ENCODE peak calls at places on chromosomes 6 and 20, in four cellular contexts. O is upper lobe of left lung, Z is K562, G is Panc1. F is an unnamed sample. For H3K9me3, the result is how much of the 10 kb centered on the place peaks cover.

GRCh38 chr6:19180348-19181073 is 656.7 kb upstream of the ID4 start:
- ATAC-seq in O (peak), G (peak), Z (no peak), F (peak)

GRCh38 chr6:160267102-160267501 is 8.5 kb upstream of the SLC22A2 start:
- ATAC-seq in Z (peak), O (no peak), G (no peak), F (no peak)

GRCh38 chr6:155154158-155154830 is 109.5 kb upstream of the CLDN20 start:
- ATAC-seq in Z (peak), O (peak), G (no peak), F (peak)

GRCh38 chr6:156026543-156027268 is 571.1 kb upstream of the NOX3 start:
- ATAC-seq in O (peak), Z (no peak), G (no peak), F (peak)

GRCh38 chr6:147837540-147837939 is 329.1 kb downstream of the SAMD5 start:
- ATAC-seq in G (no peak), O (no peak), Z (no peak), F (no peak)

GRCh38 chr6:14353263-14353662 is 235.7 kb downstream of the CD83 start:
- ATAC-seq in G (no peak), Z (no peak), O (no peak), F (no peak)

GRCh38 chr20:63035284-63036185 is 28.8 kb upstream of the BHLHE23 start:
- ATAC-seq in Z (no peak), G (no peak), O (peak), F (no peak)

GRCh38 chr6:11333292-11333849 is 100.9 kb upstream of the NEDD9 start:
- ATAC-seq in G (no peak), O (no peak), Z (no peak), F (no peak)

GRCh38 chr6:7640607-7641577 is 50.9 kb downstream of the SNRNP48 start:
- ATAC-seq in G (peak), O (no peak), Z (peak), F (no peak)

GRCh38 chr6:154996841-154997311 is 1.8 kb downstream of the TIAM2 start:
- ATAC-seq in O (no peak), G (no peak), Z (no peak), F (no peak)

GRCh38 chr6:64280569-64280968 is 645.0 kb downstream of the PHF3 start:
- ATAC-seq in G (no peak), Z (no peak), O (no peak), F (no peak)

GRCh38 chr6:88455317-88455716 is 289.2 kb upstream of the CNR1 start:
- ATAC-seq in O (no peak), Z (no peak), G (no peak), F (no peak)

GRCh38 chr20:38343798-38344701 is 2.2 kb upstream of the LBP start:
- ATAC-seq in O (no peak), G (no peak), Z (no peak), F (no peak)

GRCh38 chr6:118725944-118726343 is 74.6 kb upstream of the CEP85L start:
- ATAC-seq in G (no peak), Z (peak), O (no peak), F (no peak)

GRCh38 chr6:46381579-46381978 is 109.7 kb downstream of the RCAN2 start:
- ATAC-seq in G (no peak), O (no peak), Z (no peak), F (no peak)

GRCh38 chr20:29297411-29298270 is 1959.8 kb upstream of the DEFB115 start:
- ATAC-seq in O (peak), Z (no peak), G (no peak), F (peak)
- H3K9me3 ChIP-seq in O (under half), Z (under half), G (under half), F (under half)

GRCh38 chr6:149433901-149434300 is 33.8 kb downstream of the SUMO4 start:
- ATAC-seq in O (no peak), Z (no peak), G (no peak), F (peak)

GRCh38 chr6:149433405-149433804 is 33.3 kb downstream of the SUMO4 start:
- ATAC-seq in G (no peak), Z (no peak), O (no peak), F (no peak)

GRCh38 chr6:149429427-149430360 is 29.6 kb downstream of the SUMO4 start:
- ATAC-seq in Z (peak), G (no peak), O (no peak), F (no peak)

GRCh38 chr6:149428606-149429005 is 28.5 kb downstream of the SUMO4 start:
- ATAC-seq in G (no peak), O (no peak), Z (no peak), F (no peak)

GRCh38 chr6:149431905-149432775 is 32.1 kb downstream of the SUMO4 start:
- ATAC-seq in O (peak), G (peak), Z (peak), F (peak)
- TF ChIP-seq POLR2AphosphoS5 in O (no peak), G (no peak), Z (no peak), F (no peak)

DNA sequence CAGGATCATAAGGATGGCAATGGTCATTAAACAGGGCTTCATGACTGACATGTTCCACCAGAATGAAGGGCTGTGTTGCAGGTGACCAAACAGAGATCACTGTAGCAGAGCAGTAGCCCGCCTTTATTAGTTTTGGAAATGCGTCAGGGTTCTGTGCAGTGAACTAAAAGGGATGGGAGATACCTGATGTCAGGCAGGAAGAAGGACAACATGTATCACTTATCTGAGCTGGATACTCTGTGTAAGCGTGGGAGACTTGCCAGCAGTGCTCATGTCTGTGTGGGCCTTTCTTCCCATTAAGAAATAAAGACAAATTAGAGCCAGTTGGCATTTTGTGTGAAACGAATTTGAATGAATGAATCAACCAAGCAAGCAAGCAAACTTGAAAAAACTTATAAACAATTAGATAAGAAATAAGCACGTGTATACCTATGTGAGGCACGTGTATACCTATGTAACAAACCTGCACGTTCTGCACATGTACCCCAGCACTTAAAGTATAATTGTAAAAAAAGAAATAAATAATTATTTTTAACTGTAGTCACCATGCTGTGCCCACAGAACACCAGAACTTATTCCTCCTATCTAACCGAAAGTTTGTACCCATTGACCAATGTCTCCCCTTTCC is at the start of gene DEFB116:
- ATAC-seq in G (no peak), O (no peak), Z (no peak), F (no peak)
- H3K9me3 ChIP-seq in G (under half), O (under half), Z (under half), F (under half)

GRCh38 chr6:116011096-116011401 is 49.6 kb downstream of the FRK start:
- ATAC-seq in Z (no peak), O (no peak), G (peak), F (no peak)

GRCh38 chr6:116011520-116011919 is 49.2 kb downstream of the FRK start:
- ATAC-seq in G (peak), O (no peak), Z (no peak), F (no peak)

GRCh38 chr6:116010400-116011095 is 50.1 kb downstream of the FRK start:
- ATAC-seq in Z (peak), O (peak), G (peak), F (peak)

GRCh38 chr6:116005508-116005855 is 55.2 kb downstream of the FRK start:
- ATAC-seq in Z (no peak), O (no peak), G (no peak), F (no peak)

DNA sequence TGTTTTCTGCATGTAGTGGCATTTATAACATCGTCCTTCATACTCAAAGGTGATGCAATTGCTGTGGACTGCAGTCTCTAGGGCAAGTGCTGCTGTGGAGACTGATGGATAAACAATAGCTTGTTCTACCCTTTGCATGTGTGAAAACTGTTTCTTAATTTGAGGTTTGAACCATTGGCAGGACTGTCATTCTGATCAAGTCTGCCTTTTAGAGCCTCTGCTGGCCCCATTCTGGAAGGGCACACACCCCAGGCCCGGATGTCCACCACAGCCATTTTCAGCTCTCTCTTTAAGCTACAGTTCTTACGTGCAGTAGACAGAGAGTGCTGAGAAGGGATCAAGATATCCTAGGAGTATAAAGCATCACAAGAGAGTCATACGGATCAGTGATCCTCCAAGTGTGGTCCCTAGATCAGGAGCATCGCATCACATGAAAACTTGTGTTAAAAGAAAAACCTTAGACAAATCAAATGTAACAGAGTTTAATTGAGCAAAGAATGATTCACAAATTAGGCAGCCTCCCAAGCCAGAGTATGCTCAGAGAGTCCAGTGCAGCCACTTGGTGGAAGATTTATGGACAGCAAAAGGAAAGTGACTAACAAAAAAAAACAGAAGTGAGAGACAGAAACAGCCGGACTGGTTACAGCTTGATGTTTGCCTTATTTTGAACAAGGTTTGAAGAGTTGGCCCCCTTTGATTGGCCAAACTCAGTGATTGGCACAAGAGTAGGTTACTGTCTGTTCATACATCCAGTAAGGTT is 52.0 kb downstream of the FRK start:
- ATAC-seq in O (peak), G (peak), Z (peak), F (peak)
- TF ChIP-seq POLR2AphosphoS5 in O (no peak), G (no peak), Z (no peak), F (no peak)

GRCh38 chr20:54922096-54922495 is 446.7 kb downstream of the DOK5 start:
- ATAC-seq in G (no peak), Z (no peak), O (no peak), F (no peak)
- H3K9me3 ChIP-seq in G (under half), Z (under half), O (under half), F (under half)

GRCh38 chr6:34468378-34468892 is 2.6 kb downstream of the PACSIN1 start:
- ATAC-seq in O (no peak), G (no peak), Z (no peak), F (no peak)

GRCh38 chr6:34466242-34467185 is 638 bp downstream of the PACSIN1 start:
- ATAC-seq in Z (no peak), O (no peak), G (no peak), F (no peak)

GRCh38 chr6:34463299-34463698 is 2.6 kb upstream of the PACSIN1 start:
- ATAC-seq in O (no peak), G (no peak), Z (no peak), F (no peak)

GRCh38 chr6:34463849-34464248 is 2.0 kb upstream of the PACSIN1 start:
- ATAC-seq in Z (no peak), O (no peak), G (no peak), F (no peak)

DNA sequence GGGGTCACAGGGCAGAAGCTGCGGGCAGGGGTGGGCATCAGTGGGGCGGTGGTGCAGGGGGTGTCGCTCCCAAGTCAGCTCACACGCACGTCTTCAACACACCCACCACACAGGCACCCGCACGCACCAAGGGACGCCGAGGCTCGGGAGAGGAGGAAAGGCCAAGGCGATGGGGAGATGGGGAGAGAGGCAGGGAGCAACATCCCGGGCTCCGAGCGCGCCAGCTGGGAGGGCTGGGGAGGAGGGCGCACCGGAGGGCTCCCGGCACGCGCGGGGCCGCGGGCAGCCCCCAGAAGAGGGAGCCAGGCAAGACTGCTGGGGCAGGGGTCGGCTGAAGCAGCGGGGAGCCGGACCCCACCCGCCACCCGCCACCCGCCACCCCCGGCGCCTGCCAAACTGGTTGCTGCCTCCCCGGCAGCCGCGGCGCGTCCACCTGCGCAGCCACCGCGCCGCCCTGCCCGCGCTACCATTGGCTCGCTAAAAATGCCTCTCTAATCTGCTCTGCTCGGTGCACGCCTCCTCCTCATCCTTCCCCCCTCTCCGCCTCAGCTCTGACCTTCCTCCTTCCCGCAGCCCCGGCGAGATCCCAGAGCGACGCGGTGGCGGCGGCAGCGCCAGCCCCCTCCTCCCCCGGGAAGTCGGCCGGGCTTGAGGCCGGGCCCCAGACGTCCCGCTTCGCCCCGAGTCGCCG is at the start of gene PACSIN1:
- ATAC-seq in Z (peak), G (peak), O (peak), F (no peak)
- TF ChIP-seq POLR2AphosphoS5 in Z (no peak), G (no peak), O (no peak), F (no peak)

GRCh38 chr20:51298141-51298540 is 244.4 kb downstream of the NFATC2 start:
- ATAC-seq in O (no peak), Z (no peak), G (no peak), F (no peak)

GRCh38 chr20:51299413-51299812 is 243.1 kb downstream of the NFATC2 start:
- ATAC-seq in Z (no peak), O (no peak), G (no peak), F (no peak)

GRCh38 chr20:51301026-51301425 is 241.5 kb downstream of the NFATC2 start:
- ATAC-seq in O (no peak), Z (no peak), G (no peak), F (no peak)

GRCh38 chr20:51303731-51304670 is 238.5 kb downstream of the NFATC2 start:
- ATAC-seq in Z (no peak), O (no peak), G (no peak), F (no peak)

GRCh38 chr20:51300104-51300503 is 242.4 kb downstream of the NFATC2 start:
- ATAC-seq in O (no peak), Z (no peak), G (no peak), F (no peak)
- H3K9me3 ChIP-seq in O (under half), Z (under half), G (under half), F (under half)

GRCh38 chr6:163461696-163462095 is 47.2 kb downstream of the QKI start:
- ATAC-seq in G (no peak), Z (no peak), O (peak), F (no peak)

GRCh38 chr6:163460307-163460782 is 45.8 kb downstream of the QKI start:
- ATAC-seq in O (peak), Z (peak), G (peak), F (no peak)

GRCh38 chr6:163463795-163464194 is 49.3 kb downstream of the QKI start:
- ATAC-seq in Z (no peak), O (no peak), G (no peak), F (no peak)

GRCh38 chr6:163459536-163459935 is 45.0 kb downstream of the QKI start:
- ATAC-seq in Z (peak), O (no peak), G (no peak), F (no peak)

GRCh38 chr6:163463180-163463579 is 48.7 kb downstream of the QKI start:
- ATAC-seq in O (no peak), G (no peak), Z (no peak), F (no peak)
- TF ChIP-seq POLR2AphosphoS5 in O (no peak), G (no peak), Z (no peak), F (no peak)

F was measured in gastroesophageal sphincter.